ENCODE peak calls at places on chromosomes 4 and X, in seven cellular contexts. I is left ventricle myocardium inferior; H is heart right ventricle; P is AG04450; M is GM23248; Z is CD8-positive, alpha-beta memory T cell; D is IMR-90. E is an unnamed sample.

GRCh38 chr4:78775278-78776030 is 696 bp upstream of the BMP2K start:
- DNase-seq in I (peak; percentile 87), H (peak; percentile 90), P (no peak), M (peak; percentile 88), Z (peak; percentile 92), D (peak; percentile 80), E (peak; percentile 88)

GRCh38 chrX:129908636-129909035 is 2.7 kb downstream of the UTP14A start:
- DNase-seq in I (no peak), H (no peak), P (no peak), M (no peak), Z (no peak), D (no peak), E (no peak)

GRCh38 chrX:63784902-63785692 is at the start of gene ARHGEF9:
- DNase-seq in I (peak; percentile 17), H (peak; percentile 22), P (no peak), M (peak; percentile 32), Z (no peak), D (no peak), E (no peak)

GRCh38 chr4:173288296-173288695 is 45.9 kb downstream of the HMGB2 start:
- DNase-seq in I (peak; percentile 34), H (no peak), P (peak; percentile 6), M (peak; percentile 53), Z (peak; percentile 51), D (peak; percentile 57), E (peak; percentile 57)

GRCh38 chr4:182126096-182126495 is 117.1 kb upstream of the TENM3 start:
- DNase-seq in I (no peak), H (no peak), P (no peak), M (no peak), Z (no peak), D (peak; percentile 30), E (no peak)

GRCh38 chr4:76563804-76564468 is 128.9 kb downstream of the SHROOM3 start:
- DNase-seq in I (no peak), H (no peak), P (no peak), M (no peak), Z (no peak), D (no peak), E (no peak)

GRCh38 chrX:133353233-133353632 is 62.1 kb downstream of the GPC4 start:
- DNase-seq in I (no peak), H (no peak), P (no peak), M (no peak), Z (no peak), D (no peak), E (no peak)

GRCh38 chr4:139214039-139214534 is 37.1 kb upstream of the ELF2 start:
- DNase-seq in I (peak; percentile 25), H (peak; percentile 18), P (no peak), M (no peak), Z (no peak), D (no peak), E (no peak)

GRCh38 chrX:129347291-129347690 is 176.0 kb downstream of the SMARCA1 start:
- DNase-seq in I (no peak), H (no peak), P (no peak), M (no peak), Z (no peak), D (no peak), E (no peak)

GRCh38 chr4:116839826-116840225 is 245.6 kb downstream of the TRAM1L1 start:
- DNase-seq in I (no peak), H (no peak), P (no peak), M (no peak), Z (no peak), D (no peak), E (no peak)

GRCh38 chr4:56990109-56990508 is 11.4 kb downstream of the POLR2B start:
- DNase-seq in I (no peak), H (no peak), P (no peak), M (peak; percentile 22), Z (no peak), D (peak; percentile 79), E (no peak)

GRCh38 chr4:153113061-153113837 is 91.0 kb upstream of the TRIM2 start:
- DNase-seq in I (no peak), H (no peak), P (no peak), M (peak; percentile 59), Z (no peak), D (peak; percentile 29), E (no peak)

GRCh38 chr4:102616661-102617060 is 115.5 kb downstream of the NFKB1 start:
- DNase-seq in I (no peak), H (no peak), P (no peak), M (no peak), Z (no peak), D (no peak), E (no peak)

GRCh38 chr4:106893903-106894302 is 142.2 kb downstream of the DKK2 start:
- DNase-seq in I (no peak), H (no peak), P (no peak), M (no peak), Z (no peak), D (no peak), E (no peak)

GRCh38 chr4:6118201-6118600 is 82.1 kb downstream of the JAKMIP1 start:
- DNase-seq in I (no peak), H (no peak), P (no peak), M (no peak), Z (no peak), D (no peak), E (no peak)

DNA sequence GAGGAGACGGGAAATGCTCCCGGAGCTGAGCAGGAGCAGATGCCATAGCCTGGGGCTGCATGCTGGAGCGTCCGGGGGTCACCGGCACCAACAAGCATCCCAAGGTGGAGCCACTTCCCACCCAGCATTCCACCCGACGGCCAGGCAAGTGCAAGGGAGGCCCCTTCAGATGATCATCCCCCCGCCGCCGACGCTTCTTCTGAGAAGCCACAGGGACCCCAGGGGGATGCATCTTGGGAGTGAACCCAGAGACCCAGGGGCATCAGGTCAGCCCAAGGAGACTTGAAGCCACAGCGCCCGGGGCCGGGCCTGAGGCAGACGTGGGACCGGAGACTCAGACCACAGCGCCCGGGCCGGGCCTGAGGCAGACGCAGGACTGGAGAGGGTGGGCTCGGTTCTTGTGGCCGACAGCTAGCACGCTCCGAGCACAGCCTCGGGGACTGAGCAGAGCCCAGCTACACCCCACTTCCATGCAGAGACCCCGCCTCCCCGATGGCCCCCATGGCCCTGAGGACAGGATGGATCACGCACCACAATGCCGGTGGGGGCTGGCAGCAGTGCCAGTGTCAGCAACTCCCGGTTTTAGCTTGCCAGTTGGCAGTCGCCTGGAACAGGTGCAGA is 33.0 kb upstream of the CPLX1 start:
- DNase-seq in I (no peak), H (no peak), P (no peak), M (no peak), Z (no peak), D (no peak), E (peak; percentile 83)
- H3K9me3 ChIP-seq in I (peaks cover 4% of the 10 kb centered on the region), H (no peaks in the 10 kb centered on the region), P (no peaks in the 10 kb centered on the region), M (no peaks in the 10 kb centered on the region), Z (no peaks in the 10 kb centered on the region), D (no peaks in the 10 kb centered on the region), E (no peaks in the 10 kb centered on the region)

DNA sequence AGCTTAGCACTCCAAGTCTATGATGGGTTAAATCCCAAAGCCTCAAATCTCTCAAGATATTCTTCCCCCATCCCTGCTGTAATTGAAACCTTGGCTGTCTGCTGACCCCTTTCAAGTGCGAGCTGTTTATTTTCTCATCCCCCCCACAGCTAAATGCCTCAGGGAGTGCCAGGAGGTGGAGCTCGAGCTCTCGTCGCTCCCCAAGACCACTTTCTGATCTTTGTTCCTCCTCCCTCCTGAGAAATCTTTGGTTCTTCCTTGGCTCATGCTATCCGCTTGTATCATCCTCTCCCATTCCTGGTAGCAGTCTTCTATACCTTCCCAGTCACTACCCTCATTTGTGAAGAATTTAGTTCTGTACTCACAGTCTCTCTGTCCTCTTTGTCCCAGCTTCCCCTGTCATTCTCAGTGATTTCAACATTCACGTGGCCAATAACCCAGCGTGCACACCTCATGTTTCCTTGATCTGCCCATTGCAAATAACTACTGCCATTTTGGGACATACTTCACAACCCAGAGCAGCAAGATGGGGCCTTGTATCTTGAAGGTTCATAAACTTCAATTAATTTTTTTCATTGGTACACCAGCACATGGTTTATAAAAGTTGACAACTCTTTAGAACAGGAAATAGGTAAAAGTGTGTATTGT is 9.2 kb upstream of the SLC25A43 start:
- DNase-seq in I (no peak), H (no peak), P (no peak), M (no peak), Z (no peak), D (no peak), E (no peak)
- H3K4me3 ChIP-seq in I (no peak overlapping the region), H (no peak overlapping the region), P (no peak overlapping the region), M (no peak overlapping the region), Z (no peak overlapping the region), D (no peak overlapping the region), E (no peak overlapping the region)

GRCh38 chr4:174996079-174996478 is 77.9 kb downstream of the ADAM29 start:
- DNase-seq in I (no peak), H (no peak), P (no peak), M (no peak), Z (no peak), D (no peak), E (no peak)
- H3K9me3 ChIP-seq in I (peaks cover 15% of the 10 kb centered on the region), H (no peaks in the 10 kb centered on the region), P (no peaks in the 10 kb centered on the region), M (no peaks in the 10 kb centered on the region), Z (no peaks in the 10 kb centered on the region), D (peaks cover 3% of the 10 kb centered on the region), E (no peaks in the 10 kb centered on the region)

GRCh38 chr4:2059726-2060577 is 825 bp downstream of the NAT8L start:
- DNase-seq in I (peak; percentile 11), H (no peak), P (no peak), M (peak; percentile 56), Z (no peak), D (no peak), E (no peak)
- H3K4me3 ChIP-seq in I (peak overlapping the region; percentile 62), H (no peak overlapping the region), P (no peak overlapping the region), M (no peak overlapping the region), Z (no peak overlapping the region), D (no peak overlapping the region), E (peak overlapping the region; percentile 40)

GRCh38 chr4:28548549-28548948 is 1687.9 kb downstream of the STIM2 start:
- DNase-seq in I (no peak), H (no peak), P (no peak), M (no peak), Z (no peak), D (no peak), E (no peak)
- H3K9me3 ChIP-seq in I (peaks cover 8% of the 10 kb centered on the region), H (no peaks in the 10 kb centered on the region), P (no peaks in the 10 kb centered on the region), M (no peaks in the 10 kb centered on the region), Z (no peaks in the 10 kb centered on the region), D (no peaks in the 10 kb centered on the region), E (no peaks in the 10 kb centered on the region)

DNA sequence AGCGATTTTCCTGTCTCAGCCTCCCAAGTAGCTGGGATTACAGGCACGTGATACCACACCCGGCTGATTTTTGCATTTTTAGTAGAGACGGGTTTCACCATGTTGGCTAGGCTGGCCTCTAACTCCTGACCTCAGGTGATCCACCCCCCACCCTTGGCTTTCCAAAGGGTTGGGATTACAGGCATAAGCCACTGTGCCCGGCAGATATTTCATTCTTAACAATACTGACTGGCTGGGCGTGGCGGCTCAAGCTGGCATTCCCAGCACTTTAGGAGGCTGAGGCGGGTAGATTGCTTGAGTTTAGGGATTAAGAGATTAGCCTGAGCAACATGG is 1.3 kb downstream of the PQBP1 start:
- DNase-seq in I (no peak), H (no peak), P (no peak), M (no peak), Z (no peak), D (no peak), E (no peak)
- H3K4me3 ChIP-seq in I (no peak overlapping the region), H (no peak overlapping the region), P (no peak overlapping the region), M (peak overlapping the region; percentile 79), Z (no peak overlapping the region), D (no peak overlapping the region), E (no peak overlapping the region)

DNA sequence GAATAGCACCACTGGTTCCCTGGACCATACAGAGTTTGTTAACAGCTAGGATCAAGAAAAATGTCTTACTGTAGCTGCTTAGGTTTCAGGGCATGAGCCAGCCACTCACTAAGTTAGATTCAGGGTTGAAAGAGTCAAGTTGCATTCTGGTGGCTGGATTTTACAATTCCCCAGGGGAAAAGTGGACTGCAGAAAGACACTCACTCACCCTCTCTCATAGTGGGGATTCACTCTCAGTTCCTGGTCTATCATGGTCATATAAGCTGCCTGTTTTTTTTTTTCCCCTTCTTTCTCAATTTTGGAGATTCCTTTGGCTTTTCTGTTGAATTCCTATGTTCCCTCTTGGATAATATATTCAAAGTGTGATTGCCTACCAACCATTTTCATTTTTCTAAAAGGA is 744.2 kb upstream of the GRIA3 start:
- DNase-seq in I (no peak), H (no peak), P (no peak), M (no peak), Z (no peak), D (no peak), E (no peak)
- H3K9me3 ChIP-seq in I (peaks cover 8% of the 10 kb centered on the region), H (peaks cover 5% of the 10 kb centered on the region), P (peaks cover 15% of the 10 kb centered on the region), M (no peaks in the 10 kb centered on the region), Z (no peaks in the 10 kb centered on the region), D (peaks cover 7% of the 10 kb centered on the region), E (no peaks in the 10 kb centered on the region)

E was measured in upper lobe of left lung.